ENCODE peak calls at places on chromosomes 6 and 20, in five cellular contexts. O is IMR-90, S is trophoblast cell, V is mesenchymal stem cell, H is H1. Z is an unnamed sample.

GRCh38 chr6:145670306-145670705 is 65.0 kb downstream of the EPM2A start:
- DNase-seq in O (no peak), S (no peak), V (no peak), H (no peak), Z (no peak)

GRCh38 chr6:68339488-68339887 is 295.6 kb upstream of the ADGRB3 start:
- DNase-seq in O (no peak), S (no peak), V (no peak), H (no peak), Z (no peak)

GRCh38 chr6:19892250-19892649 is 55.1 kb downstream of the ID4 start:
- DNase-seq in O (no peak), S (peak), V (no peak), H (no peak), Z (no peak)

GRCh38 chr6:165849539-165850430 is 186.7 kb upstream of the PDE10A start:
- DNase-seq in O (no peak), S (no peak), V (no peak), H (no peak), Z (no peak)

GRCh38 chr6:36759177-36759757 is 61.6 kb downstream of the RAB44 start:
- DNase-seq in O (peak), S (peak), V (peak), H (peak), Z (peak)

GRCh38 chr6:34986845-34987246 is 97.8 kb downstream of the ANKS1A start:
- DNase-seq in O (peak), S (peak), V (peak), H (peak), Z (peak)

GRCh38 chr6:152380993-152381898 is 255.9 kb downstream of the SYNE1 start:
- DNase-seq in O (peak), S (peak), V (peak), H (no peak), Z (peak)

GRCh38 chr6:33694401-33694931 is 17.0 kb downstream of the UQCC2 start:
- DNase-seq in O (peak), S (no peak), V (peak), H (no peak), Z (no peak)

GRCh38 chr20:60009826-60010616 is 51.8 kb downstream of the CDH26 start:
- DNase-seq in O (no peak), S (no peak), V (no peak), H (no peak), Z (no peak)

GRCh38 chr6:164897523-164898094 is 411.8 kb downstream of the C6orf118 start:
- DNase-seq in O (no peak), S (no peak), V (no peak), H (peak), Z (no peak)

GRCh38 chr6:91088515-91088914 is 501.6 kb upstream of the MAP3K7 start:
- DNase-seq in O (no peak), S (no peak), V (no peak), H (no peak), Z (no peak)

GRCh38 chr6:163354779-163355431 is 59.6 kb upstream of the QKI start:
- DNase-seq in O (peak), S (no peak), V (no peak), H (no peak), Z (no peak)

GRCh38 chr20:22374066-22374465 is 210.3 kb downstream of the FOXA2 start:
- DNase-seq in O (no peak), S (no peak), V (no peak), H (no peak), Z (no peak)

DNA sequence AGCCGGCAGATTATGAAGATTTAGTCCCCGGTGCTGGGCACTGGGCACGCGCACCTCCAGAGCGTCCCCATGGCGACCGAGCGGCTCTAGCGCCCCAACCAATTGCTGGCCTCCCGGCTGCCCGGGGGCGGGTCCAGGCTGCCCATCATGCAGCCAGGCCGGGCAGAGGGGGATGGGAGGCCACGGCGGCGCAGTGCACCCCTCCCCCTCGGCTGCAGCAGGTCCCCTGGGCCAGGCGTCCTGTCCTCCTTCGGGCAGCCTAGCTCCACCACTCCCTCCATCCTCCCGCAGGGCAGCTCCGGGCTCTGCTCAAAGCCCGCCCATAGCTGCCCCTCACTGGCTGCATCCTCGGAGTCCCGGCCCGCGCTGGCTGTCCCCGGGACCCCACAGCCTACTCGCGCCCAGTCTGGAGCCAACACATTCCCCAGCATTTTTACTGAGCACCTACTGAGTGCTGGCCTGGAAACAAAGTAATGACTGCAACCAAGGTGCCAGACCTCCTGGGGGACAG is 99.4 kb downstream of the ASXL1 start:
- DNase-seq in O (peak), S (no peak), V (peak), H (peak), Z (peak)
- H3K4me3 ChIP-seq in O (peak), S (peak), V (peak), H (peak), Z (peak)

GRCh38 chr6:41789390-41789724 is 1.9 kb downstream of the TOMM6 start:
- DNase-seq in O (no peak), S (no peak), V (no peak), H (no peak), Z (no peak)

GRCh38 chr6:41785689-41786450 is 1.6 kb upstream of the TOMM6 start:
- DNase-seq in O (no peak), S (no peak), V (peak), H (no peak), Z (no peak)

GRCh38 chr6:41785254-41785653 is 2.2 kb upstream of the TOMM6 start:
- DNase-seq in O (no peak), S (no peak), V (no peak), H (no peak), Z (no peak)

GRCh38 chr6:41786451-41787218 is 859 bp upstream of the TOMM6 start:
- DNase-seq in O (peak), S (peak), V (peak), H (no peak), Z (peak)

GRCh38 chr6:41787219-41787917 is at the start of gene TOMM6:
- DNase-seq in O (peak), S (peak), V (peak), H (peak), Z (peak)
- H3K14ac ChIP-seq in O (peak), S (peak), V (no peak), H (no peak), Z (peak)

GRCh38 chr20:34706022-34706875 is 2.1 kb downstream of the TP53INP2 start:
- DNase-seq in O (no peak), S (no peak), V (no peak), H (no peak), Z (no peak)
- H3K4me3 ChIP-seq in O (no peak), S (no peak), V (no peak), H (no peak), Z (no peak)

DNA sequence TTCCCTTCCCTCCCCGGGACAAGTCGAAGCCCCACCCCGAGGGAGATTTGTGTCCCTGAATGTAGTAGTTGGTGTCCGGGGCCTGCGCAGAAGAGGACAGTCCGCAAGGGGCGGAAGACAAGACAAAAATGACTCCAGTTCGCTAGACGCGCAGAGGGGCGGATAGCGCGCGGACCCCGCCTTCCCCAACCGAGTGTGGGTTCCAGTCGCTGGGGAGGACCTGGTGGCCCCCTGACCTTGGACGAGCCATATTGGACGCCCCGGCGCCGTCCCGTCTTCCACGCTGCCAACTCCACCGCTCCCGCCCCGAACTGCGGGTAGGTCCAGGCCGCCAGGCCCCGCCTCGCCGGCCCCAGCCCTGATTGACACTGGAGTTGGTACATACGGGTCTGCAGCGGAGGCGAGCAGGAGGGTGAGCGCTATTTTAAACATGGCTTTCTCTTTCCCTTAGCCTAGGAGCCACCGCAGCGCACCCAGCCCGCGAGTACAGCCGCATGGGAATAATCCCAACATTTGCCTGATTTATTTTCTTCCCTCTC is 802 bp downstream of the HMGN3 start:
- DNase-seq in O (peak), S (peak), V (peak), H (peak), Z (peak)
- H3K14ac ChIP-seq in O (peak), S (peak), V (no peak), H (no peak), Z (no peak)

Z was measured in neuronal stem cell.